ENCODE peak calls at places on chromosome 6, in four cellular contexts. One of them, this sample, is unnamed.

GRCh38 chr6:101803146-101803545 is 409.6 kb downstream of the GRIK2 start:
- DNase-seq in tibial artery: no peak
- DNase-seq in fibroblast of the aortic adventitia: peak; percentile 55
- DNase-seq in brain microvascular endothelial cell: peak; percentile 59
- DNase-seq in this sample: no peak

GRCh38 chr6:88302769-88303230 is 136.7 kb upstream of the CNR1 start:
- DNase-seq in fibroblast of the aortic adventitia: no peak
- DNase-seq in brain microvascular endothelial cell: no peak
- DNase-seq in tibial artery: no peak
- DNase-seq in this sample: no peak

GRCh38 chr6:34460796-34461507 is 4.9 kb upstream of the PACSIN1 start:
- DNase-seq in tibial artery: no peak
- DNase-seq in brain microvascular endothelial cell: no peak
- DNase-seq in fibroblast of the aortic adventitia: no peak
- DNase-seq in this sample: no peak

GRCh38 chr6:96015321-96015790 is 418 bp upstream of the FUT9 start:
- DNase-seq in tibial artery: no peak
- DNase-seq in brain microvascular endothelial cell: no peak
- DNase-seq in fibroblast of the aortic adventitia: no peak
- DNase-seq in this sample: peak; percentile 65

GRCh38 chr6:80594461-80594860 is 488.0 kb downstream of the BCKDHB start:
- DNase-seq in fibroblast of the aortic adventitia: no peak
- DNase-seq in tibial artery: no peak
- DNase-seq in brain microvascular endothelial cell: peak; percentile 33
- DNase-seq in this sample: no peak

GRCh38 chr6:150347845-150348244 is 21.0 kb upstream of the IYD start:
- DNase-seq in fibroblast of the aortic adventitia: no peak
- DNase-seq in tibial artery: no peak
- DNase-seq in brain microvascular endothelial cell: no peak
- DNase-seq in this sample: no peak

GRCh38 chr6:49322861-49323260 is 140.2 kb downstream of the MMUT start:
- DNase-seq in fibroblast of the aortic adventitia: no peak
- DNase-seq in brain microvascular endothelial cell: no peak
- DNase-seq in tibial artery: no peak
- DNase-seq in this sample: no peak

GRCh38 chr6:46862381-46862780 is 59.4 kb downstream of the ADGRF5 start:
- DNase-seq in tibial artery: no peak
- DNase-seq in brain microvascular endothelial cell: no peak
- DNase-seq in fibroblast of the aortic adventitia: no peak
- DNase-seq in this sample: no peak

GRCh38 chr6:156866181-156866862 is 89.1 kb downstream of the ARID1B start:
- DNase-seq in brain microvascular endothelial cell: peak; percentile 47
- DNase-seq in tibial artery: no peak
- DNase-seq in fibroblast of the aortic adventitia: no peak
- DNase-seq in this sample: no peak

GRCh38 chr6:137188855-137189254 is 15.4 kb upstream of the IL22RA2 start:
- DNase-seq in tibial artery: no peak
- DNase-seq in brain microvascular endothelial cell: no peak
- DNase-seq in fibroblast of the aortic adventitia: no peak
- DNase-seq in this sample: no peak

GRCh38 chr6:129598244-129599187 is 111.5 kb downstream of the ARHGAP18 start:
- DNase-seq in brain microvascular endothelial cell: peak; percentile 54
- DNase-seq in tibial artery: no peak
- DNase-seq in fibroblast of the aortic adventitia: peak; percentile 92
- DNase-seq in this sample: no peak

GRCh38 chr6:35879151-35879550 is 41.7 kb downstream of the SRPK1 start:
- DNase-seq in fibroblast of the aortic adventitia: no peak
- DNase-seq in brain microvascular endothelial cell: no peak
- DNase-seq in tibial artery: no peak
- DNase-seq in this sample: no peak

GRCh38 chr6:26033132-26033941 is 53.9 kb upstream of the HFE start:
- DNase-seq in tibial artery: peak; percentile 74
- DNase-seq in brain microvascular endothelial cell: peak; percentile 94
- DNase-seq in fibroblast of the aortic adventitia: peak; percentile 99
- DNase-seq in this sample: peak; percentile 73

GRCh38 chr6:134938896-134939295 is 11.0 kb downstream of the ALDH8A1 start:
- DNase-seq in brain microvascular endothelial cell: no peak
- DNase-seq in fibroblast of the aortic adventitia: no peak
- DNase-seq in tibial artery: no peak
- DNase-seq in this sample: no peak

GRCh38 chr6:156883497-156884252 is 106.5 kb downstream of the ARID1B start:
- DNase-seq in brain microvascular endothelial cell: no peak
- DNase-seq in tibial artery: no peak
- DNase-seq in fibroblast of the aortic adventitia: no peak
- DNase-seq in this sample: no peak

GRCh38 chr6:6943411-6943810 is 164.3 kb upstream of the RREB1 start:
- DNase-seq in brain microvascular endothelial cell: no peak
- DNase-seq in tibial artery: no peak
- DNase-seq in fibroblast of the aortic adventitia: no peak
- DNase-seq in this sample: no peak

GRCh38 chr6:5695260-5696245 is 311.2 kb downstream of the NRN1 start:
- DNase-seq in brain microvascular endothelial cell: peak; percentile 54
- DNase-seq in fibroblast of the aortic adventitia: peak; percentile 58
- DNase-seq in tibial artery: peak; percentile 32
- DNase-seq in this sample: no peak

GRCh38 chr6:36596359-36596758 is 2.2 kb downstream of the SRSF3 start:
- DNase-seq in brain microvascular endothelial cell: no peak
- DNase-seq in tibial artery: no peak
- DNase-seq in fibroblast of the aortic adventitia: no peak
- DNase-seq in this sample: no peak

GRCh38 chr6:7909323-7910276 is 988 bp downstream of the TXNDC5 start:
- DNase-seq in brain microvascular endothelial cell: peak; percentile 5
- DNase-seq in tibial artery: peak; percentile 28
- DNase-seq in fibroblast of the aortic adventitia: peak; percentile 26
- DNase-seq in this sample: peak; percentile 71

GRCh38 chr6:73870907-73871306 is 174.9 kb downstream of the CD109 start:
- DNase-seq in fibroblast of the aortic adventitia: no peak
- DNase-seq in brain microvascular endothelial cell: no peak
- DNase-seq in tibial artery: no peak
- DNase-seq in this sample: no peak

GRCh38 chr6:112232845-112233256 is 21.5 kb downstream of the LAMA4 start:
- DNase-seq in tibial artery: no peak
- DNase-seq in fibroblast of the aortic adventitia: peak; percentile 98
- DNase-seq in brain microvascular endothelial cell: peak; percentile 88
- DNase-seq in this sample: no peak

GRCh38 chr6:33661118-33661838 is 40.2 kb downstream of the ITPR3 start:
- DNase-seq in fibroblast of the aortic adventitia: no peak
- DNase-seq in tibial artery: no peak
- DNase-seq in brain microvascular endothelial cell: no peak
- DNase-seq in this sample: no peak

GRCh38 chr6:145502417-145502816 is 232.9 kb downstream of the EPM2A start:
- DNase-seq in brain microvascular endothelial cell: no peak
- DNase-seq in fibroblast of the aortic adventitia: no peak
- DNase-seq in tibial artery: no peak
- DNase-seq in this sample: no peak

GRCh38 chr6:31749301-31750036 is 9.7 kb downstream of the MSH5 start:
- DNase-seq in tibial artery: no peak
- DNase-seq in fibroblast of the aortic adventitia: no peak
- DNase-seq in brain microvascular endothelial cell: no peak
- DNase-seq in this sample: no peak

GRCh38 chr6:139577124-139577800 is 202.8 kb upstream of the CITED2 start:
- DNase-seq in brain microvascular endothelial cell: no peak
- DNase-seq in fibroblast of the aortic adventitia: no peak
- DNase-seq in tibial artery: no peak
- DNase-seq in this sample: no peak

GRCh38 chr6:14630136-14630535 is 512.6 kb downstream of the CD83 start:
- DNase-seq in fibroblast of the aortic adventitia: no peak
- DNase-seq in tibial artery: no peak
- DNase-seq in brain microvascular endothelial cell: no peak
- DNase-seq in this sample: no peak
- H3K4me3 ChIP-seq in fibroblast of the aortic adventitia: no peak overlapping the region
- H3K4me3 ChIP-seq in tibial artery: no peak overlapping the region
- H3K4me3 ChIP-seq in brain microvascular endothelial cell: no peak overlapping the region
- H3K4me3 ChIP-seq in this sample: no peak overlapping the region

GRCh38 chr6:56022678-56023077 is 147.3 kb upstream of the BMP5 start:
- DNase-seq in fibroblast of the aortic adventitia: no peak
- DNase-seq in brain microvascular endothelial cell: no peak
- DNase-seq in tibial artery: no peak
- DNase-seq in this sample: no peak
- H3K4me3 ChIP-seq in fibroblast of the aortic adventitia: no peak overlapping the region
- H3K4me3 ChIP-seq in brain microvascular endothelial cell: no peak overlapping the region
- H3K4me3 ChIP-seq in tibial artery: no peak overlapping the region
- H3K4me3 ChIP-seq in this sample: no peak overlapping the region

GRCh38 chr6:165956874-165957273 is 210.8 kb downstream of the TBXT start:
- DNase-seq in fibroblast of the aortic adventitia: no peak
- DNase-seq in brain microvascular endothelial cell: no peak
- DNase-seq in tibial artery: no peak
- DNase-seq in this sample: no peak

GRCh38 chr6:165961236-165961751 is 206.4 kb downstream of the TBXT start:
- DNase-seq in brain microvascular endothelial cell: no peak
- DNase-seq in tibial artery: no peak
- DNase-seq in fibroblast of the aortic adventitia: no peak
- DNase-seq in this sample: no peak

GRCh38 chr6:165962361-165962760 is 205.3 kb downstream of the TBXT start:
- DNase-seq in brain microvascular endothelial cell: no peak
- DNase-seq in fibroblast of the aortic adventitia: no peak
- DNase-seq in tibial artery: no peak
- DNase-seq in this sample: no peak

GRCh38 chr6:165960692-165961091 is 207.0 kb downstream of the TBXT start:
- DNase-seq in brain microvascular endothelial cell: no peak
- DNase-seq in fibroblast of the aortic adventitia: no peak
- DNase-seq in tibial artery: no peak
- DNase-seq in this sample: no peak

GRCh38 chr6:165959627-165960026 is 208.0 kb downstream of the TBXT start:
- DNase-seq in fibroblast of the aortic adventitia: no peak
- DNase-seq in tibial artery: no peak
- DNase-seq in brain microvascular endothelial cell: no peak
- DNase-seq in this sample: no peak
- H3K4me3 ChIP-seq in fibroblast of the aortic adventitia: no peak overlapping the region
- H3K4me3 ChIP-seq in tibial artery: no peak overlapping the region
- H3K4me3 ChIP-seq in brain microvascular endothelial cell: no peak overlapping the region
- H3K4me3 ChIP-seq in this sample: no peak overlapping the region

GRCh38 chr6:128259036-128259734 is 261.2 kb downstream of the PTPRK start:
- DNase-seq in fibroblast of the aortic adventitia: no peak
- DNase-seq in brain microvascular endothelial cell: no peak
- DNase-seq in tibial artery: no peak
- DNase-seq in this sample: no peak
- H3K4me3 ChIP-seq in fibroblast of the aortic adventitia: peak overlapping the region; percentile 11
- H3K4me3 ChIP-seq in brain microvascular endothelial cell: no peak overlapping the region
- H3K4me3 ChIP-seq in tibial artery: no peak overlapping the region
- H3K4me3 ChIP-seq in this sample: no peak overlapping the region

GRCh38 chr6:28809947-28810654 is 113.7 kb downstream of the TRIM27 start:
- DNase-seq in tibial artery: no peak
- DNase-seq in brain microvascular endothelial cell: no peak
- DNase-seq in fibroblast of the aortic adventitia: no peak
- DNase-seq in this sample: no peak

GRCh38 chr6:28808383-28808782 is 115.4 kb downstream of the TRIM27 start:
- DNase-seq in fibroblast of the aortic adventitia: no peak
- DNase-seq in brain microvascular endothelial cell: no peak
- DNase-seq in tibial artery: no peak
- DNase-seq in this sample: no peak

GRCh38 chr6:28811873-28812272 is 111.9 kb downstream of the TRIM27 start:
- DNase-seq in tibial artery: no peak
- DNase-seq in fibroblast of the aortic adventitia: no peak
- DNase-seq in brain microvascular endothelial cell: no peak
- DNase-seq in this sample: no peak

GRCh38 chr6:28812778-28813569 is 110.8 kb downstream of the TRIM27 start:
- DNase-seq in brain microvascular endothelial cell: no peak
- DNase-seq in tibial artery: no peak
- DNase-seq in fibroblast of the aortic adventitia: no peak
- DNase-seq in this sample: no peak

GRCh38 chr6:28810655-28811053 is 113.1 kb downstream of the TRIM27 start:
- DNase-seq in fibroblast of the aortic adventitia: no peak
- DNase-seq in tibial artery: no peak
- DNase-seq in brain microvascular endothelial cell: no peak
- DNase-seq in this sample: no peak
- H3K4me3 ChIP-seq in fibroblast of the aortic adventitia: peak overlapping the region; percentile 59
- H3K4me3 ChIP-seq in tibial artery: no peak overlapping the region
- H3K4me3 ChIP-seq in brain microvascular endothelial cell: peak overlapping the region; percentile 46
- H3K4me3 ChIP-seq in this sample: no peak overlapping the region

GRCh38 chr6:680666-681374 is 12.1 kb downstream of the EXOC2 start:
- DNase-seq in brain microvascular endothelial cell: no peak
- DNase-seq in fibroblast of the aortic adventitia: no peak
- DNase-seq in tibial artery: no peak
- DNase-seq in this sample: no peak

GRCh38 chr6:679282-679681 is 13.7 kb downstream of the EXOC2 start:
- DNase-seq in brain microvascular endothelial cell: peak; percentile 36
- DNase-seq in tibial artery: no peak
- DNase-seq in fibroblast of the aortic adventitia: no peak
- DNase-seq in this sample: no peak

GRCh38 chr6:677919-678318 is 15.0 kb downstream of the EXOC2 start:
- DNase-seq in tibial artery: no peak
- DNase-seq in fibroblast of the aortic adventitia: no peak
- DNase-seq in brain microvascular endothelial cell: no peak
- DNase-seq in this sample: no peak

GRCh38 chr6:678515-678914 is 14.4 kb downstream of the EXOC2 start:
- DNase-seq in fibroblast of the aortic adventitia: no peak
- DNase-seq in tibial artery: no peak
- DNase-seq in brain microvascular endothelial cell: no peak
- DNase-seq in this sample: no peak

GRCh38 chr6:680204-680603 is 12.7 kb downstream of the EXOC2 start:
- DNase-seq in fibroblast of the aortic adventitia: no peak
- DNase-seq in brain microvascular endothelial cell: no peak
- DNase-seq in tibial artery: no peak
- DNase-seq in this sample: no peak
- H3K4me3 ChIP-seq in fibroblast of the aortic adventitia: no peak overlapping the region
- H3K4me3 ChIP-seq in brain microvascular endothelial cell: no peak overlapping the region
- H3K4me3 ChIP-seq in tibial artery: no peak overlapping the region
- H3K4me3 ChIP-seq in this sample: no peak overlapping the region

This sample was measured in left lung.